ENCODE peak calls at places on chromosome 5, in ten cellular contexts. One of them, this sample, is unnamed.

GRCh38 chr5:92909545-92909962 is 671.5 kb downstream of the NR2F1-AS1 start:
- DNase-seq in NB4: peak; percentile 30
- DNase-seq in lung microvascular endothelial cell: peak; percentile 40
- DNase-seq in stromal cell of bone marrow: no peak
- DNase-seq in endothelial cell: peak; percentile 53
- DNase-seq in posterior cingulate gyrus: no peak
- DNase-seq in activated B cell treated with CpG ODN at 0.5 μM for 24 hours: no peak
- DNase-seq in GM13977: no peak
- DNase-seq in GM12865: no peak
- DNase-seq in body of pancreas: no peak
- DNase-seq in this sample: no peak

GRCh38 chr5:131462479-131462878 is 172.6 kb downstream of the RAPGEF6 start:
- DNase-seq in NB4: no peak
- DNase-seq in lung microvascular endothelial cell: peak; percentile 41
- DNase-seq in stromal cell of bone marrow: no peak
- DNase-seq in endothelial cell: no peak
- DNase-seq in posterior cingulate gyrus: no peak
- DNase-seq in activated B cell treated with CpG ODN at 0.5 μM for 24 hours: no peak
- DNase-seq in GM13977: no peak
- DNase-seq in GM12865: no peak
- DNase-seq in body of pancreas: no peak
- DNase-seq in this sample: no peak

GRCh38 chr5:139105621-139106071 is 92.5 kb downstream of the SIL1 start:
- DNase-seq in NB4: no peak
- DNase-seq in lung microvascular endothelial cell: no peak
- DNase-seq in stromal cell of bone marrow: no peak
- DNase-seq in endothelial cell: no peak
- DNase-seq in posterior cingulate gyrus: peak; percentile 75
- DNase-seq in activated B cell treated with CpG ODN at 0.5 μM for 24 hours: no peak
- DNase-seq in GM13977: no peak
- DNase-seq in GM12865: no peak
- DNase-seq in body of pancreas: no peak
- DNase-seq in this sample: no peak

GRCh38 chr5:179766726-179767455 is 26.9 kb upstream of the LTC4S start:
- DNase-seq in NB4: no peak
- DNase-seq in lung microvascular endothelial cell: no peak
- DNase-seq in stromal cell of bone marrow: no peak
- DNase-seq in endothelial cell: no peak
- DNase-seq in posterior cingulate gyrus: no peak
- DNase-seq in activated B cell treated with CpG ODN at 0.5 μM for 24 hours: no peak
- DNase-seq in GM13977: no peak
- DNase-seq in GM12865: no peak
- DNase-seq in body of pancreas: no peak
- DNase-seq in this sample: no peak

GRCh38 chr5:157431544-157432200 is 28.3 kb upstream of the NIPAL4 start:
- DNase-seq in NB4: peak; percentile 61
- DNase-seq in lung microvascular endothelial cell: peak; percentile 71
- DNase-seq in stromal cell of bone marrow: peak; percentile 55
- DNase-seq in endothelial cell: no peak
- DNase-seq in posterior cingulate gyrus: no peak
- DNase-seq in activated B cell treated with CpG ODN at 0.5 μM for 24 hours: no peak
- DNase-seq in GM13977: peak; percentile 59
- DNase-seq in GM12865: peak; percentile 73
- DNase-seq in body of pancreas: no peak
- DNase-seq in this sample: peak; percentile 27

GRCh38 chr5:79349047-79349446 is 113.1 kb downstream of the JMY start:
- DNase-seq in NB4: no peak
- DNase-seq in lung microvascular endothelial cell: no peak
- DNase-seq in stromal cell of bone marrow: no peak
- DNase-seq in endothelial cell: no peak
- DNase-seq in posterior cingulate gyrus: no peak
- DNase-seq in activated B cell treated with CpG ODN at 0.5 μM for 24 hours: no peak
- DNase-seq in GM13977: no peak
- DNase-seq in GM12865: no peak
- DNase-seq in body of pancreas: no peak
- DNase-seq in this sample: no peak

GRCh38 chr5:150485770-150486401 is 22.0 kb upstream of the NDST1 start:
- DNase-seq in NB4: peak; percentile 55
- DNase-seq in lung microvascular endothelial cell: peak; percentile 51
- DNase-seq in stromal cell of bone marrow: no peak
- DNase-seq in endothelial cell: peak; percentile 70
- DNase-seq in posterior cingulate gyrus: peak; percentile 74
- DNase-seq in activated B cell treated with CpG ODN at 0.5 μM for 24 hours: no peak
- DNase-seq in GM13977: peak; percentile 78
- DNase-seq in GM12865: peak; percentile 40
- DNase-seq in body of pancreas: peak; percentile 63
- DNase-seq in this sample: peak; percentile 14

GRCh38 chr5:156934450-156935211 is 28.4 kb downstream of the TIMD4 start:
- DNase-seq in NB4: peak; percentile 28
- DNase-seq in lung microvascular endothelial cell: no peak
- DNase-seq in stromal cell of bone marrow: no peak
- DNase-seq in endothelial cell: peak; percentile 41
- DNase-seq in posterior cingulate gyrus: no peak
- DNase-seq in activated B cell treated with CpG ODN at 0.5 μM for 24 hours: no peak
- DNase-seq in GM13977: peak; percentile 36
- DNase-seq in GM12865: peak; percentile 75
- DNase-seq in body of pancreas: no peak
- DNase-seq in this sample: peak; percentile 64

GRCh38 chr5:119353686-119354366 is 2.0 kb upstream of the TNFAIP8 start:
- DNase-seq in NB4: no peak
- DNase-seq in lung microvascular endothelial cell: no peak
- DNase-seq in stromal cell of bone marrow: no peak
- DNase-seq in endothelial cell: no peak
- DNase-seq in posterior cingulate gyrus: no peak
- DNase-seq in activated B cell treated with CpG ODN at 0.5 μM for 24 hours: no peak
- DNase-seq in GM13977: no peak
- DNase-seq in GM12865: peak; percentile 82
- DNase-seq in body of pancreas: no peak
- DNase-seq in this sample: no peak

GRCh38 chr5:31133488-31133887 is 60.0 kb upstream of the CDH6 start:
- DNase-seq in NB4: peak; percentile 85
- DNase-seq in lung microvascular endothelial cell: peak; percentile 2
- DNase-seq in stromal cell of bone marrow: no peak
- DNase-seq in endothelial cell: peak; percentile 4
- DNase-seq in posterior cingulate gyrus: no peak
- DNase-seq in activated B cell treated with CpG ODN at 0.5 μM for 24 hours: no peak
- DNase-seq in GM13977: no peak
- DNase-seq in GM12865: no peak
- DNase-seq in body of pancreas: no peak
- DNase-seq in this sample: no peak